ENCODE peak calls at places on chromosomes 2 and 18, in nine cellular contexts. One of them, this sample, is unnamed.

GRCh38 chr2:158125756-158126498 is 24.3 kb downstream of the UPP2 start:
- DNase-seq in right cardiac atrium: no peak
- DNase-seq in pancreas: no peak
- DNase-seq in astrocyte: no peak
- DNase-seq in lower lobe of right lung: no peak
- DNase-seq in heart left ventricle: no peak
- DNase-seq in tibial artery: no peak
- DNase-seq in cardiac muscle cell: no peak
- DNase-seq in IMR-90: no peak
- DNase-seq in this sample: no peak

GRCh38 chr2:104236491-104236890 is 617.4 kb upstream of the POU3F3 start:
- DNase-seq in pancreas: no peak
- DNase-seq in IMR-90: no peak
- DNase-seq in astrocyte: no peak
- DNase-seq in tibial artery: no peak
- DNase-seq in cardiac muscle cell: no peak
- DNase-seq in lower lobe of right lung: no peak
- DNase-seq in heart left ventricle: no peak
- DNase-seq in right cardiac atrium: no peak
- DNase-seq in this sample: no peak

GRCh38 chr2:99660616-99661416 is 171.0 kb upstream of the REV1 start:
- DNase-seq in right cardiac atrium: no peak
- DNase-seq in lower lobe of right lung: no peak
- DNase-seq in heart left ventricle: no peak
- DNase-seq in tibial artery: no peak
- DNase-seq in cardiac muscle cell: no peak
- DNase-seq in astrocyte: no peak
- DNase-seq in IMR-90: no peak
- DNase-seq in pancreas: no peak
- DNase-seq in this sample: no peak

GRCh38 chr2:51711761-51712160 is 679.8 kb upstream of the NRXN1 start:
- DNase-seq in astrocyte: peak; percentile 65
- DNase-seq in right cardiac atrium: no peak
- DNase-seq in heart left ventricle: no peak
- DNase-seq in IMR-90: peak; percentile 34
- DNase-seq in pancreas: no peak
- DNase-seq in tibial artery: no peak
- DNase-seq in cardiac muscle cell: peak; percentile 59
- DNase-seq in lower lobe of right lung: no peak
- DNase-seq in this sample: no peak

GRCh38 chr2:132424526-132425121 is 8.0 kb downstream of the GPR39 start:
- DNase-seq in heart left ventricle: no peak
- DNase-seq in right cardiac atrium: peak; percentile 23
- DNase-seq in IMR-90: peak; percentile 72
- DNase-seq in cardiac muscle cell: peak; percentile 46
- DNase-seq in astrocyte: peak; percentile 58
- DNase-seq in pancreas: no peak
- DNase-seq in tibial artery: no peak
- DNase-seq in lower lobe of right lung: no peak
- DNase-seq in this sample: no peak

GRCh38 chr18:31399336-31400032 is 22.9 kb downstream of the DSG4 start:
- DNase-seq in pancreas: no peak
- DNase-seq in astrocyte: peak; percentile 77
- DNase-seq in right cardiac atrium: no peak
- DNase-seq in lower lobe of right lung: no peak
- DNase-seq in heart left ventricle: no peak
- DNase-seq in tibial artery: no peak
- DNase-seq in cardiac muscle cell: no peak
- DNase-seq in IMR-90: no peak
- DNase-seq in this sample: no peak

GRCh38 chr2:104521247-104521646 is 332.7 kb upstream of the POU3F3 start:
- DNase-seq in tibial artery: no peak
- DNase-seq in heart left ventricle: no peak
- DNase-seq in astrocyte: no peak
- DNase-seq in lower lobe of right lung: no peak
- DNase-seq in pancreas: no peak
- DNase-seq in IMR-90: no peak
- DNase-seq in cardiac muscle cell: no peak
- DNase-seq in right cardiac atrium: no peak
- DNase-seq in this sample: no peak

GRCh38 chr18:49619792-49620191 is 57.9 kb downstream of the LIPG start:
- DNase-seq in pancreas: no peak
- DNase-seq in lower lobe of right lung: no peak
- DNase-seq in heart left ventricle: no peak
- DNase-seq in cardiac muscle cell: no peak
- DNase-seq in IMR-90: no peak
- DNase-seq in right cardiac atrium: no peak
- DNase-seq in astrocyte: no peak
- DNase-seq in tibial artery: no peak
- DNase-seq in this sample: no peak

GRCh38 chr2:218028189-218028495 is 25.3 kb upstream of the TNS1 start:
- DNase-seq in pancreas: no peak
- DNase-seq in right cardiac atrium: no peak
- DNase-seq in tibial artery: no peak
- DNase-seq in heart left ventricle: no peak
- DNase-seq in cardiac muscle cell: no peak
- DNase-seq in astrocyte: no peak
- DNase-seq in IMR-90: no peak
- DNase-seq in lower lobe of right lung: no peak
- DNase-seq in this sample: no peak

GRCh38 chr2:208064220-208064951 is 39.1 kb upstream of the PLEKHM3 start:
- DNase-seq in pancreas: no peak
- DNase-seq in astrocyte: peak; percentile 96
- DNase-seq in IMR-90: peak; percentile 94
- DNase-seq in cardiac muscle cell: peak; percentile 86
- DNase-seq in tibial artery: no peak
- DNase-seq in right cardiac atrium: no peak
- DNase-seq in heart left ventricle: no peak
- DNase-seq in lower lobe of right lung: no peak
- DNase-seq in this sample: no peak

GRCh38 chr2:162107361-162107901 is 33.4 kb upstream of the DPP4 start:
- DNase-seq in pancreas: no peak
- DNase-seq in astrocyte: no peak
- DNase-seq in tibial artery: no peak
- DNase-seq in IMR-90: no peak
- DNase-seq in lower lobe of right lung: no peak
- DNase-seq in cardiac muscle cell: no peak
- DNase-seq in heart left ventricle: no peak
- DNase-seq in right cardiac atrium: no peak
- DNase-seq in this sample: no peak
- H3K4me1 ChIP-seq in pancreas: no peaks in the 10 kb centered on the region
- H3K4me1 ChIP-seq in astrocyte: no peaks in the 10 kb centered on the region
- H3K4me1 ChIP-seq in tibial artery: peaks cover 8% of the 10 kb centered on the region
- H3K4me1 ChIP-seq in IMR-90: peaks cover 4% of the 10 kb centered on the region
- H3K4me1 ChIP-seq in lower lobe of right lung: peaks cover 8% of the 10 kb centered on the region
- H3K4me1 ChIP-seq in cardiac muscle cell: no peaks in the 10 kb centered on the region
- H3K4me1 ChIP-seq in heart left ventricle: peaks cover 13% of the 10 kb centered on the region
- H3K4me1 ChIP-seq in right cardiac atrium: no peaks in the 10 kb centered on the region
- H3K4me1 ChIP-seq in this sample: no peaks in the 10 kb centered on the region

GRCh38 chr2:186693446-186693842 is 416 bp upstream of the FAM171B start:
- DNase-seq in heart left ventricle: no peak
- DNase-seq in cardiac muscle cell: peak; percentile 2
- DNase-seq in right cardiac atrium: no peak
- DNase-seq in astrocyte: no peak
- DNase-seq in pancreas: no peak
- DNase-seq in IMR-90: no peak
- DNase-seq in lower lobe of right lung: no peak
- DNase-seq in tibial artery: no peak
- DNase-seq in this sample: no peak

GRCh38 chr2:186696337-186696736 is 2.5 kb downstream of the FAM171B start:
- DNase-seq in IMR-90: no peak
- DNase-seq in astrocyte: no peak
- DNase-seq in right cardiac atrium: no peak
- DNase-seq in cardiac muscle cell: no peak
- DNase-seq in lower lobe of right lung: no peak
- DNase-seq in pancreas: no peak
- DNase-seq in heart left ventricle: no peak
- DNase-seq in tibial artery: no peak
- DNase-seq in this sample: no peak

GRCh38 chr2:186696804-186697203 is 2.9 kb downstream of the FAM171B start:
- DNase-seq in heart left ventricle: no peak
- DNase-seq in pancreas: no peak
- DNase-seq in IMR-90: no peak
- DNase-seq in tibial artery: no peak
- DNase-seq in lower lobe of right lung: no peak
- DNase-seq in cardiac muscle cell: no peak
- DNase-seq in right cardiac atrium: no peak
- DNase-seq in astrocyte: no peak
- DNase-seq in this sample: no peak

GRCh38 chr2:186697536-186697935 is 3.7 kb downstream of the FAM171B start:
- DNase-seq in astrocyte: no peak
- DNase-seq in IMR-90: peak; percentile 51
- DNase-seq in lower lobe of right lung: no peak
- DNase-seq in cardiac muscle cell: no peak
- DNase-seq in heart left ventricle: no peak
- DNase-seq in tibial artery: no peak
- DNase-seq in pancreas: no peak
- DNase-seq in right cardiac atrium: no peak
- DNase-seq in this sample: no peak

GRCh38 chr2:186695081-186695756 is 1.4 kb downstream of the FAM171B start:
- DNase-seq in right cardiac atrium: no peak
- DNase-seq in lower lobe of right lung: no peak
- DNase-seq in heart left ventricle: no peak
- DNase-seq in astrocyte: peak; percentile 67
- DNase-seq in tibial artery: no peak
- DNase-seq in pancreas: no peak
- DNase-seq in cardiac muscle cell: peak; percentile 59
- DNase-seq in IMR-90: peak; percentile 76
- DNase-seq in this sample: no peak
- H3K4me3 ChIP-seq in right cardiac atrium: peak overlapping the region; percentile 59
- H3K4me3 ChIP-seq in lower lobe of right lung: peak overlapping the region; percentile 72
- H3K4me3 ChIP-seq in heart left ventricle: no peak overlapping the region
- H3K4me3 ChIP-seq in astrocyte: peak overlapping the region; percentile 80
- H3K4me3 ChIP-seq in tibial artery: peak overlapping the region; percentile 78
- H3K4me3 ChIP-seq in pancreas: no peak overlapping the region
- H3K4me3 ChIP-seq in cardiac muscle cell: peak overlapping the region; percentile 55
- H3K4me3 ChIP-seq in IMR-90: peak overlapping the region; percentile 65
- H3K4me3 ChIP-seq in this sample: peak overlapping the region; percentile 84

DNA sequence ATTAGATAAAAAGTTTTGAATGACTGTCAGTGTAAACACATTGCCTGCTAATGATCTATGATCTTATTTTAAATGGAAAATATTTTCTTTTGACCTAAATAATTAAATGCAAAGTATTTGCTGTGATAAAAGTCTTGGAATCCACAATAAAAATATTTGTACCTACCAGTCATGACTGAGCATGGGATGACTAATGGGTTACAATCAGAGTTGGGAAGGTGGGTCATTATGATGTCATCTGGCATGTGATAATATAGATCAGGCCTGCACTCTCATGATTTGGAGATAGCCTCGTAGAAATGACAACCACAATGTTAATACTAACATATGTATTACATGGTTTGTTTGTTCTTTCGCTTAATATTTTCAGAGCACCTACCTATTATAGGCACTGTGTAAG is 848.8 kb upstream of the KLHL29 start:
- DNase-seq in astrocyte: no peak
- DNase-seq in right cardiac atrium: no peak
- DNase-seq in cardiac muscle cell: no peak
- DNase-seq in heart left ventricle: no peak
- DNase-seq in lower lobe of right lung: no peak
- DNase-seq in tibial artery: no peak
- DNase-seq in IMR-90: no peak
- DNase-seq in pancreas: no peak
- DNase-seq in this sample: no peak
- H3K27ac ChIP-seq in astrocyte: no peak overlapping the region
- H3K27ac ChIP-seq in right cardiac atrium: no peak overlapping the region
- H3K27ac ChIP-seq in cardiac muscle cell: no peak overlapping the region
- H3K27ac ChIP-seq in heart left ventricle: no peak overlapping the region
- H3K27ac ChIP-seq in lower lobe of right lung: no peak overlapping the region
- H3K27ac ChIP-seq in tibial artery: no peak overlapping the region
- H3K27ac ChIP-seq in IMR-90: no peak overlapping the region
- H3K27ac ChIP-seq in pancreas: no peak overlapping the region
- H3K27ac ChIP-seq in this sample: no peak overlapping the region

DNA sequence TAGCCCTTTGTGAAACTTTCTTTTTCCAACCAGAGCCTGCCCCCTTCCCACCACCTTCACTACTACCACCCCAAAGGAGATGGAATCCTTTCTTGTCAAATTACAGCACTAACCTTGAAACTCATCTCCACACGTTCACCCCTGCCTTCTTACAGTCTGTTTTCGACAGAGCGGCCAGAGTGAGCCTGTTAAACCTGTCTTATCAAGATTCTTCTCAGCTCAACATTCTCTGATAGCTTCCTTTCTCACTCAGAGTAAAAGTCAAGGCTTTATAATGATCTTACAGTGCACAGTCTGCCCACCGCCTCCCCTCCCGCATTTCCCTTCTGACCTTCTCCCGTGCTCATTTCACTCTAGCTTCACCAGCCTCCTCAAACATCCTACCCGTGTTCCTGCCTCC is 56.0 kb downstream of the ARHGAP25 start:
- DNase-seq in lower lobe of right lung: no peak
- DNase-seq in pancreas: no peak
- DNase-seq in cardiac muscle cell: no peak
- DNase-seq in heart left ventricle: no peak
- DNase-seq in astrocyte: no peak
- DNase-seq in IMR-90: no peak
- DNase-seq in tibial artery: no peak
- DNase-seq in right cardiac atrium: no peak
- DNase-seq in this sample: no peak
- H3K4me1 ChIP-seq in lower lobe of right lung: peaks cover 16% of the 10 kb centered on the region
- H3K4me1 ChIP-seq in pancreas: no peaks in the 10 kb centered on the region
- H3K4me1 ChIP-seq in cardiac muscle cell: no peaks in the 10 kb centered on the region
- H3K4me1 ChIP-seq in heart left ventricle: peaks cover 47% of the 10 kb centered on the region
- H3K4me1 ChIP-seq in astrocyte: no peaks in the 10 kb centered on the region
- H3K4me1 ChIP-seq in IMR-90: no peaks in the 10 kb centered on the region
- H3K4me1 ChIP-seq in tibial artery: no peaks in the 10 kb centered on the region
- H3K4me1 ChIP-seq in right cardiac atrium: no peaks in the 10 kb centered on the region
- H3K4me1 ChIP-seq in this sample: no peaks in the 10 kb centered on the region

GRCh38 chr2:202726070-202726469 is 91.3 kb downstream of the FAM117B start:
- DNase-seq in IMR-90: no peak
- DNase-seq in lower lobe of right lung: no peak
- DNase-seq in right cardiac atrium: no peak
- DNase-seq in tibial artery: no peak
- DNase-seq in pancreas: no peak
- DNase-seq in cardiac muscle cell: no peak
- DNase-seq in heart left ventricle: no peak
- DNase-seq in astrocyte: no peak
- DNase-seq in this sample: no peak
- H3K4me3 ChIP-seq in IMR-90: no peak overlapping the region
- H3K4me3 ChIP-seq in lower lobe of right lung: no peak overlapping the region
- H3K4me3 ChIP-seq in right cardiac atrium: no peak overlapping the region
- H3K4me3 ChIP-seq in tibial artery: no peak overlapping the region
- H3K4me3 ChIP-seq in pancreas: no peak overlapping the region
- H3K4me3 ChIP-seq in cardiac muscle cell: no peak overlapping the region
- H3K4me3 ChIP-seq in heart left ventricle: no peak overlapping the region
- H3K4me3 ChIP-seq in astrocyte: no peak overlapping the region
- H3K4me3 ChIP-seq in this sample: no peak overlapping the region

DNA sequence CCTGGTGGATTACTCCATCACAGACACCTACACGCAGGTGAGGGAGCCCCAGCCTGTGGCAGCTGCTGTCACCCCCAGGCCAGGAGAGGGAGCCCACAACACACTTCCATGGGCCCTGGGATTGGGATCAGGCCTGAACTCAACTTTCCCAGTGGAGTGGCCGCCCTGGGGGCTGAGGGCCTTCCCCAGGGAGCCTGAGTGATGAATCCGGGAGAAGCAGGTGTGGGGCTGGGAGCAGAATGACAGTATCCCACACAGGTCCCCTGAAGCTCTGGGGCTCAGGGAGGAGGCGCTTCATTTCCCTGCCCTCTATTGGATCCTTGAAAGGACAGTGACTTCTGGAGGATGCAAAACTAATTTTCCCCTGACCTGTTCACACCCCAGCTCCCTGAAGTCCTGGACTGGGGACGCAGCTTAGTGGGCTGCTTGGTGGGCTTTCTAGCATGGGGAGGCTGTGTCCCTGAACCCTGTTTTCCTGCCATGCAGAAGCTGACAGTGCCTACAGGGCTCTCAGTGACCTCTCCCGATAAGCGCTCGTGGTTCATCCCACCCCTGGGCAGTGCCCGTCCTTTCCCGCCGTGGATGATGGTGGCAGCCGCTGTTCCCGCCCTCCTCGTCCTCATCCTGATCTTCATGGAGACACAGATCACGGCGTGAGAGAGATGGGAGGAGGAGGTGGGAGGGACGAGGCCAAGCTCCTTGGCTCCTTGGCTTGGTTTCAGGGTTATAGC is 11.0 kb downstream of the SLC4A3 start:
- DNase-seq in IMR-90: no peak
- DNase-seq in heart left ventricle: no peak
- DNase-seq in lower lobe of right lung: no peak
- DNase-seq in astrocyte: no peak
- DNase-seq in cardiac muscle cell: no peak
- DNase-seq in tibial artery: peak; percentile 18
- DNase-seq in pancreas: no peak
- DNase-seq in right cardiac atrium: peak; percentile 13
- DNase-seq in this sample: no peak
- H3K27ac ChIP-seq in IMR-90: no peak overlapping the region
- H3K27ac ChIP-seq in heart left ventricle: peak overlapping the region; percentile 76
- H3K27ac ChIP-seq in lower lobe of right lung: no peak overlapping the region
- H3K27ac ChIP-seq in astrocyte: no peak overlapping the region
- H3K27ac ChIP-seq in cardiac muscle cell: no peak overlapping the region
- H3K27ac ChIP-seq in tibial artery: no peak overlapping the region
- H3K27ac ChIP-seq in pancreas: no peak overlapping the region
- H3K27ac ChIP-seq in right cardiac atrium: peak overlapping the region; percentile 56
- H3K27ac ChIP-seq in this sample: no peak overlapping the region

This sample was measured in ascending aorta.